ENCODE peak calls at places on chromosomes 6 and 20, in six cellular contexts. One of them, this sample, is unnamed.

GRCh38 chr20:32582659-32583580 is 2.2 kb downstream of the NOL4L start:
- DNase-seq in activated effector memory CD4-positive, alpha-beta T cell treated with anti-CD3 and anti-CD28 coated beads, Interleukin-2, amount 50 U/mL, for 16 hours: peak
- DNase-seq in Calu3: no peak
- DNase-seq in right lobe of liver: no peak
- DNase-seq in KG1: no peak
- DNase-seq in mucosa of descending colon: peak
- DNase-seq in this sample: no peak

GRCh38 chr20:10332656-10333421 is 101.2 kb downstream of the MKKS start:
- DNase-seq in activated effector memory CD4-positive, alpha-beta T cell treated with anti-CD3 and anti-CD28 coated beads, Interleukin-2, amount 50 U/mL, for 16 hours: no peak
- DNase-seq in Calu3: no peak
- DNase-seq in right lobe of liver: no peak
- DNase-seq in KG1: no peak
- DNase-seq in mucosa of descending colon: no peak
- DNase-seq in this sample: no peak

GRCh38 chr20:3661836-3662665 is 1.1 kb downstream of the GFRA4 start:
- DNase-seq in activated effector memory CD4-positive, alpha-beta T cell treated with anti-CD3 and anti-CD28 coated beads, Interleukin-2, amount 50 U/mL, for 16 hours: peak
- DNase-seq in Calu3: no peak
- DNase-seq in right lobe of liver: no peak
- DNase-seq in KG1: no peak
- DNase-seq in mucosa of descending colon: no peak
- DNase-seq in this sample: peak

GRCh38 chr6:153013438-153013837 is 10.9 kb upstream of the MTRF1L start:
- DNase-seq in activated effector memory CD4-positive, alpha-beta T cell treated with anti-CD3 and anti-CD28 coated beads, Interleukin-2, amount 50 U/mL, for 16 hours: no peak
- DNase-seq in Calu3: no peak
- DNase-seq in right lobe of liver: no peak
- DNase-seq in KG1: no peak
- DNase-seq in mucosa of descending colon: no peak
- DNase-seq in this sample: no peak

GRCh38 chr20:63005862-63006564 is 751 bp downstream of the BHLHE23 start:
- DNase-seq in activated effector memory CD4-positive, alpha-beta T cell treated with anti-CD3 and anti-CD28 coated beads, Interleukin-2, amount 50 U/mL, for 16 hours: no peak
- DNase-seq in Calu3: no peak
- DNase-seq in right lobe of liver: no peak
- DNase-seq in KG1: no peak
- DNase-seq in mucosa of descending colon: no peak
- DNase-seq in this sample: no peak

GRCh38 chr6:35839019-35839418 is 33.9 kb downstream of the LHFPL5 start:
- DNase-seq in activated effector memory CD4-positive, alpha-beta T cell treated with anti-CD3 and anti-CD28 coated beads, Interleukin-2, amount 50 U/mL, for 16 hours: no peak
- DNase-seq in Calu3: no peak
- DNase-seq in right lobe of liver: no peak
- DNase-seq in KG1: no peak
- DNase-seq in mucosa of descending colon: no peak
- DNase-seq in this sample: no peak

GRCh38 chr6:95242560-95242959 is 334.8 kb upstream of the MANEA start:
- DNase-seq in activated effector memory CD4-positive, alpha-beta T cell treated with anti-CD3 and anti-CD28 coated beads, Interleukin-2, amount 50 U/mL, for 16 hours: no peak
- DNase-seq in Calu3: no peak
- DNase-seq in right lobe of liver: no peak
- DNase-seq in KG1: no peak
- DNase-seq in mucosa of descending colon: no peak
- DNase-seq in this sample: no peak

GRCh38 chr20:45823949-45824835 is 2.9 kb downstream of the TNNC2 start:
- DNase-seq in activated effector memory CD4-positive, alpha-beta T cell treated with anti-CD3 and anti-CD28 coated beads, Interleukin-2, amount 50 U/mL, for 16 hours: peak
- DNase-seq in Calu3: peak
- DNase-seq in right lobe of liver: no peak
- DNase-seq in KG1: no peak
- DNase-seq in mucosa of descending colon: peak
- DNase-seq in this sample: no peak

GRCh38 chr20:44979090-44979621 is 12.8 kb downstream of the STK4 start:
- DNase-seq in activated effector memory CD4-positive, alpha-beta T cell treated with anti-CD3 and anti-CD28 coated beads, Interleukin-2, amount 50 U/mL, for 16 hours: peak
- DNase-seq in Calu3: peak
- DNase-seq in right lobe of liver: no peak
- DNase-seq in KG1: peak
- DNase-seq in mucosa of descending colon: peak
- DNase-seq in this sample: no peak

GRCh38 chr20:61353261-61353995 is 101.4 kb downstream of the CDH4 start:
- DNase-seq in activated effector memory CD4-positive, alpha-beta T cell treated with anti-CD3 and anti-CD28 coated beads, Interleukin-2, amount 50 U/mL, for 16 hours: no peak
- DNase-seq in Calu3: no peak
- DNase-seq in right lobe of liver: no peak
- DNase-seq in KG1: no peak
- DNase-seq in mucosa of descending colon: no peak
- DNase-seq in this sample: no peak

GRCh38 chr20:63067721-63068560 is 61.2 kb upstream of the BHLHE23 start:
- DNase-seq in activated effector memory CD4-positive, alpha-beta T cell treated with anti-CD3 and anti-CD28 coated beads, Interleukin-2, amount 50 U/mL, for 16 hours: no peak
- DNase-seq in Calu3: no peak
- DNase-seq in right lobe of liver: no peak
- DNase-seq in KG1: no peak
- DNase-seq in mucosa of descending colon: no peak
- DNase-seq in this sample: no peak

GRCh38 chr6:32940656-32941411 is at the start of gene HLA-DMB:
- DNase-seq in activated effector memory CD4-positive, alpha-beta T cell treated with anti-CD3 and anti-CD28 coated beads, Interleukin-2, amount 50 U/mL, for 16 hours: peak
- DNase-seq in Calu3: peak
- DNase-seq in right lobe of liver: peak
- DNase-seq in KG1: peak
- DNase-seq in mucosa of descending colon: peak
- DNase-seq in this sample: peak

GRCh38 chr20:19099586-19100555 is 112.6 kb upstream of the SLC24A3 start:
- DNase-seq in activated effector memory CD4-positive, alpha-beta T cell treated with anti-CD3 and anti-CD28 coated beads, Interleukin-2, amount 50 U/mL, for 16 hours: no peak
- DNase-seq in Calu3: no peak
- DNase-seq in right lobe of liver: peak
- DNase-seq in KG1: no peak
- DNase-seq in mucosa of descending colon: peak
- DNase-seq in this sample: no peak

GRCh38 chr6:53603381-53604121 is 58.6 kb upstream of the GCLC start:
- DNase-seq in activated effector memory CD4-positive, alpha-beta T cell treated with anti-CD3 and anti-CD28 coated beads, Interleukin-2, amount 50 U/mL, for 16 hours: no peak
- DNase-seq in Calu3: no peak
- DNase-seq in right lobe of liver: no peak
- DNase-seq in KG1: no peak
- DNase-seq in mucosa of descending colon: no peak
- DNase-seq in this sample: no peak

GRCh38 chr20:54062812-54063280 is 7.5 kb downstream of the BCAS1 start:
- DNase-seq in activated effector memory CD4-positive, alpha-beta T cell treated with anti-CD3 and anti-CD28 coated beads, Interleukin-2, amount 50 U/mL, for 16 hours: no peak
- DNase-seq in Calu3: peak
- DNase-seq in right lobe of liver: no peak
- DNase-seq in KG1: no peak
- DNase-seq in mucosa of descending colon: no peak
- DNase-seq in this sample: no peak

GRCh38 chr6:115001726-115002436 is 659.1 kb upstream of the HS3ST5 start:
- DNase-seq in activated effector memory CD4-positive, alpha-beta T cell treated with anti-CD3 and anti-CD28 coated beads, Interleukin-2, amount 50 U/mL, for 16 hours: no peak
- DNase-seq in Calu3: no peak
- DNase-seq in right lobe of liver: no peak
- DNase-seq in KG1: no peak
- DNase-seq in mucosa of descending colon: no peak
- DNase-seq in this sample: no peak

GRCh38 chr6:75791881-75792280 is 42.8 kb downstream of the MYO6 start:
- DNase-seq in activated effector memory CD4-positive, alpha-beta T cell treated with anti-CD3 and anti-CD28 coated beads, Interleukin-2, amount 50 U/mL, for 16 hours: no peak
- DNase-seq in Calu3: no peak
- DNase-seq in right lobe of liver: no peak
- DNase-seq in KG1: no peak
- DNase-seq in mucosa of descending colon: no peak
- DNase-seq in this sample: no peak

GRCh38 chr6:68649669-68650068 is 14.6 kb downstream of the ADGRB3 start:
- DNase-seq in activated effector memory CD4-positive, alpha-beta T cell treated with anti-CD3 and anti-CD28 coated beads, Interleukin-2, amount 50 U/mL, for 16 hours: no peak
- DNase-seq in Calu3: no peak
- DNase-seq in right lobe of liver: no peak
- DNase-seq in KG1: no peak
- DNase-seq in mucosa of descending colon: no peak
- DNase-seq in this sample: no peak

GRCh38 chr20:25300496-25301170 is 52.7 kb downstream of the PYGB start:
- DNase-seq in activated effector memory CD4-positive, alpha-beta T cell treated with anti-CD3 and anti-CD28 coated beads, Interleukin-2, amount 50 U/mL, for 16 hours: no peak
- DNase-seq in Calu3: no peak
- DNase-seq in right lobe of liver: no peak
- DNase-seq in KG1: no peak
- DNase-seq in mucosa of descending colon: no peak
- DNase-seq in this sample: no peak

GRCh38 chr6:14108571-14109410 is 8.8 kb upstream of the CD83 start:
- DNase-seq in activated effector memory CD4-positive, alpha-beta T cell treated with anti-CD3 and anti-CD28 coated beads, Interleukin-2, amount 50 U/mL, for 16 hours: peak
- DNase-seq in Calu3: peak
- DNase-seq in right lobe of liver: no peak
- DNase-seq in KG1: peak
- DNase-seq in mucosa of descending colon: peak
- DNase-seq in this sample: peak

GRCh38 chr6:40986364-40986763 is 52.7 kb downstream of the UNC5CL start:
- DNase-seq in activated effector memory CD4-positive, alpha-beta T cell treated with anti-CD3 and anti-CD28 coated beads, Interleukin-2, amount 50 U/mL, for 16 hours: no peak
- DNase-seq in Calu3: no peak
- DNase-seq in right lobe of liver: no peak
- DNase-seq in KG1: no peak
- DNase-seq in mucosa of descending colon: no peak
- DNase-seq in this sample: no peak

GRCh38 chr6:89597988-89598387 is 40.6 kb downstream of the LYRM2 start:
- DNase-seq in activated effector memory CD4-positive, alpha-beta T cell treated with anti-CD3 and anti-CD28 coated beads, Interleukin-2, amount 50 U/mL, for 16 hours: no peak
- DNase-seq in Calu3: peak
- DNase-seq in right lobe of liver: no peak
- DNase-seq in KG1: peak
- DNase-seq in mucosa of descending colon: no peak
- DNase-seq in this sample: no peak

GRCh38 chr6:83062225-83062624 is 3.4 kb downstream of the UBE3D start:
- DNase-seq in activated effector memory CD4-positive, alpha-beta T cell treated with anti-CD3 and anti-CD28 coated beads, Interleukin-2, amount 50 U/mL, for 16 hours: no peak
- DNase-seq in Calu3: no peak
- DNase-seq in right lobe of liver: no peak
- DNase-seq in KG1: no peak
- DNase-seq in mucosa of descending colon: no peak
- DNase-seq in this sample: no peak

GRCh38 chr6:132961610-132962009 is 147.2 kb downstream of the RPS12 start:
- DNase-seq in activated effector memory CD4-positive, alpha-beta T cell treated with anti-CD3 and anti-CD28 coated beads, Interleukin-2, amount 50 U/mL, for 16 hours: no peak
- DNase-seq in Calu3: no peak
- DNase-seq in right lobe of liver: no peak
- DNase-seq in KG1: no peak
- DNase-seq in mucosa of descending colon: no peak
- DNase-seq in this sample: no peak

GRCh38 chr20:50399003-50399916 is 110.9 kb upstream of the PTPN1 start:
- DNase-seq in activated effector memory CD4-positive, alpha-beta T cell treated with anti-CD3 and anti-CD28 coated beads, Interleukin-2, amount 50 U/mL, for 16 hours: no peak
- DNase-seq in Calu3: no peak
- DNase-seq in right lobe of liver: peak
- DNase-seq in KG1: no peak
- DNase-seq in mucosa of descending colon: no peak
- DNase-seq in this sample: peak

GRCh38 chr6:168827484-168827883 is 386.5 kb downstream of the SMOC2 start:
- DNase-seq in activated effector memory CD4-positive, alpha-beta T cell treated with anti-CD3 and anti-CD28 coated beads, Interleukin-2, amount 50 U/mL, for 16 hours: no peak
- DNase-seq in Calu3: no peak
- DNase-seq in right lobe of liver: no peak
- DNase-seq in KG1: no peak
- DNase-seq in mucosa of descending colon: no peak
- DNase-seq in this sample: no peak